ENCODE peak calls at places on chromosome 6, in five cellular contexts. One of them, this sample, is unnamed. For H3K4me1, the result is how much of the 10 kb centered on the place peaks cover.

GRCh38 chr6:136326038-136326561 is 36.5 kb upstream of the BCLAF1 start:
- DNase-seq in CD4-positive, alpha-beta memory T cell: no peak
- DNase-seq in CD8-positive, alpha-beta T cell: no peak
- DNase-seq in tibial nerve: no peak
- DNase-seq in neuronal stem cell: no peak
- DNase-seq in this sample: no peak

GRCh38 chr6:47134476-47135189 is 92.5 kb upstream of the ADGRF1 start:
- DNase-seq in CD4-positive, alpha-beta memory T cell: no peak
- DNase-seq in CD8-positive, alpha-beta T cell: no peak
- DNase-seq in tibial nerve: no peak
- DNase-seq in neuronal stem cell: no peak
- DNase-seq in this sample: no peak

GRCh38 chr6:145148392-145149175 is 586.7 kb downstream of the EPM2A start:
- DNase-seq in CD4-positive, alpha-beta memory T cell: no peak
- DNase-seq in CD8-positive, alpha-beta T cell: no peak
- DNase-seq in tibial nerve: no peak
- DNase-seq in neuronal stem cell: no peak
- DNase-seq in this sample: no peak

GRCh38 chr6:142856857-142857608 is 87.9 kb downstream of the HIVEP2 start:
- DNase-seq in CD4-positive, alpha-beta memory T cell: peak
- DNase-seq in CD8-positive, alpha-beta T cell: peak
- DNase-seq in tibial nerve: no peak
- DNase-seq in neuronal stem cell: no peak
- DNase-seq in this sample: no peak

GRCh38 chr6:82396964-82397761 is 33.5 kb downstream of the TPBG start:
- DNase-seq in CD4-positive, alpha-beta memory T cell: no peak
- DNase-seq in CD8-positive, alpha-beta T cell: no peak
- DNase-seq in tibial nerve: no peak
- DNase-seq in neuronal stem cell: no peak
- DNase-seq in this sample: no peak

GRCh38 chr6:119234457-119234856 is 115.1 kb downstream of the MAN1A1 start:
- DNase-seq in CD4-positive, alpha-beta memory T cell: no peak
- DNase-seq in CD8-positive, alpha-beta T cell: no peak
- DNase-seq in tibial nerve: no peak
- DNase-seq in neuronal stem cell: no peak
- DNase-seq in this sample: no peak

GRCh38 chr6:7042654-7043545 is 64.9 kb upstream of the RREB1 start:
- DNase-seq in CD4-positive, alpha-beta memory T cell: no peak
- DNase-seq in CD8-positive, alpha-beta T cell: no peak
- DNase-seq in tibial nerve: no peak
- DNase-seq in neuronal stem cell: no peak
- DNase-seq in this sample: no peak

GRCh38 chr6:45378324-45378926 is 691 bp upstream of the SUPT3H start:
- DNase-seq in CD4-positive, alpha-beta memory T cell: no peak
- DNase-seq in CD8-positive, alpha-beta T cell: no peak
- DNase-seq in tibial nerve: no peak
- DNase-seq in neuronal stem cell: no peak
- DNase-seq in this sample: peak

GRCh38 chr6:2426561-2427340 is 181.3 kb upstream of the GMDS start:
- DNase-seq in CD4-positive, alpha-beta memory T cell: no peak
- DNase-seq in CD8-positive, alpha-beta T cell: no peak
- DNase-seq in tibial nerve: no peak
- DNase-seq in neuronal stem cell: no peak
- DNase-seq in this sample: no peak

GRCh38 chr6:44011350-44011925 is 115.8 kb downstream of the MRPL14 start:
- DNase-seq in CD4-positive, alpha-beta memory T cell: no peak
- DNase-seq in CD8-positive, alpha-beta T cell: no peak
- DNase-seq in tibial nerve: no peak
- DNase-seq in neuronal stem cell: no peak
- DNase-seq in this sample: no peak

DNA sequence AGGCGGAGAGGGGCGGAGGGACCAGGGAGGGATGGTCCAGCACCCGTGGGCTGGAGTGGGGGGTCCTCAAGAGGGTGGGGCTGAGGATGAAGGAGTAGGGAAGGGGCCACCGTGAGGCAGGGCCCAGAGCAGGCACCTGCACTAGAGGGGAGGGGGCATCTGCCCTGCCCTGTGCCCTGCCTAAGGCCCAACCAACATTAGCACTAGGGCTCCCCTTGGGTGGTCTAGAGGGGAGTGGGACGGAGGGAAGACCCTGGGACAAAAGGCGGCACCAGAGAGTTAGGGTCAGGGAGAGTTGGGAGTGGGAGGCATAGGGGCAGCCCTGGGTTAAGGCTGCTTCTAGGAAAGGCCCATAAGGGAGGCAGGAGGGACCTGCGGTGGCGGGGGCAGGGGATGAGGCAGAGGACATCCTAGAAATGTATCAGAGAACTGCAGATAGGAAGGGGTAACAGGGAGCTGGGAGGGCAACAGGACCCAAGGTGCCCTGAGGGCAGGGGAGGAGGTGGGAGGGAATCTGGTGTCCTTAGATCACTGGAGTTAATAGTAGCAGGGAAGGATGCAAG is 24.5 kb downstream of the HLA-F start:
- DNase-seq in CD4-positive, alpha-beta memory T cell: no peak
- DNase-seq in CD8-positive, alpha-beta T cell: no peak
- DNase-seq in tibial nerve: no peak
- DNase-seq in neuronal stem cell: no peak
- DNase-seq in this sample: no peak
- H3K4me3 ChIP-seq in CD4-positive, alpha-beta memory T cell: peak
- H3K4me3 ChIP-seq in CD8-positive, alpha-beta T cell: peak
- H3K4me3 ChIP-seq in tibial nerve: peak
- H3K4me3 ChIP-seq in neuronal stem cell: no peak
- H3K4me3 ChIP-seq in this sample: peak

GRCh38 chr6:42025790-42026311 is 24.5 kb upstream of the TAF8 start:
- DNase-seq in CD4-positive, alpha-beta memory T cell: no peak
- DNase-seq in CD8-positive, alpha-beta T cell: no peak
- DNase-seq in tibial nerve: no peak
- DNase-seq in neuronal stem cell: no peak
- DNase-seq in this sample: no peak
- H3K4me1 ChIP-seq in CD4-positive, alpha-beta memory T cell: half or more
- H3K4me1 ChIP-seq in CD8-positive, alpha-beta T cell: half or more
- H3K4me1 ChIP-seq in tibial nerve: half or more
- H3K4me1 ChIP-seq in neuronal stem cell: under half
- H3K4me1 ChIP-seq in this sample: under half

DNA sequence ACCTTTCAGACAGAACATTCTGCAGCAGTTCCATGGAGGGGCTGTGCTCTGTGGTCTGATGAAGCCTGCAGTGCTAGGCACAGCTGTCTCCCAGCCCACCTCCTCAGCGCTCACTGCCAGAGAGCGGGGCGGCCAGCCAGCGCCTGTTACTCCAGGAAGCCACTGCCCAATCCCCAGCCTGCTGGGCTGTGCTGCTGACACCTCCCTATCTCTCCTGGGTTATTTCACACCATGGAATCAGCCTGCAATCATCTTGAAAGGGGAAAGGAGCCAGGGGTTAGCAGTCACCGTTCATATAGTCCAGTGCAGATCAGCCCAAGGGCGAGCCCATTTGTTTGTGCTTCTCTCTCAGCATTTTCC is 46.3 kb upstream of the NHSL1 start:
- DNase-seq in CD4-positive, alpha-beta memory T cell: no peak
- DNase-seq in CD8-positive, alpha-beta T cell: no peak
- DNase-seq in tibial nerve: peak
- DNase-seq in neuronal stem cell: peak
- DNase-seq in this sample: peak
- H3K4me3 ChIP-seq in CD4-positive, alpha-beta memory T cell: no peak
- H3K4me3 ChIP-seq in CD8-positive, alpha-beta T cell: no peak
- H3K4me3 ChIP-seq in tibial nerve: peak
- H3K4me3 ChIP-seq in neuronal stem cell: no peak
- H3K4me3 ChIP-seq in this sample: peak

GRCh38 chr6:134515976-134516375 is 198.1 kb upstream of the SGK1 start:
- DNase-seq in CD4-positive, alpha-beta memory T cell: no peak
- DNase-seq in CD8-positive, alpha-beta T cell: no peak
- DNase-seq in tibial nerve: no peak
- DNase-seq in neuronal stem cell: no peak
- DNase-seq in this sample: no peak
- H3K4me1 ChIP-seq in CD4-positive, alpha-beta memory T cell: under half
- H3K4me1 ChIP-seq in CD8-positive, alpha-beta T cell: under half
- H3K4me1 ChIP-seq in tibial nerve: under half
- H3K4me1 ChIP-seq in neuronal stem cell: under half
- H3K4me1 ChIP-seq in this sample: under half